ENCODE peak calls at places on chromosomes 6 and 20, in five cellular contexts. I, M, R, T and H are unnamed samples.

GRCh38 chr6:45548657-45549515 is 171.2 kb upstream of the SUPT3H start:
- DNase-seq in R (no peak), M (no peak), I (no peak), T (no peak), H (peak; percentile 46)

GRCh38 chr6:2305951-2306350 is 60.5 kb upstream of the GMDS start:
- DNase-seq in M (no peak), I (no peak), T (no peak), R (no peak), H (no peak)

GRCh38 chr6:3357669-3358068 is 98.9 kb downstream of the PSMG4 start:
- DNase-seq in I (no peak), T (no peak), R (no peak), M (no peak), H (no peak)

GRCh38 chr20:54323227-54323734 is 115.4 kb downstream of the PFDN4 start:
- DNase-seq in I (peak; percentile 9), T (no peak), R (peak; percentile 18), M (no peak), H (no peak)

GRCh38 chr6:51015394-51015793 is 196.7 kb downstream of the TFAP2B start:
- DNase-seq in R (no peak), T (no peak), I (no peak), M (no peak), H (no peak)

GRCh38 chr6:151975795-151976194 is 168.3 kb downstream of the ESR1 start:
- DNase-seq in I (no peak), R (no peak), T (no peak), M (no peak), H (no peak)

GRCh38 chr20:57048027-57048869 is 218.2 kb downstream of the BMP7 start:
- DNase-seq in M (peak; percentile 12), R (peak; percentile 65), T (peak; percentile 63), I (no peak), H (peak; percentile 75)

GRCh38 chr6:136889271-136890193 is 32.6 kb upstream of the SLC35D3 start:
- DNase-seq in M (no peak), I (no peak), T (no peak), R (no peak), H (no peak)

GRCh38 chr6:46690126-46690525 is 2.4 kb downstream of the TDRD6 start:
- DNase-seq in I (no peak), R (no peak), M (no peak), T (no peak), H (no peak)

GRCh38 chr6:10146723-10147451 is 268.0 kb downstream of the TFAP2A start:
- DNase-seq in R (peak; percentile 13), I (peak; percentile 29), T (no peak), M (peak; percentile 9), H (peak; percentile 4)

GRCh38 chr6:64113703-64114102 is 478.1 kb downstream of the PHF3 start:
- DNase-seq in I (no peak), T (no peak), M (no peak), R (no peak), H (no peak)

GRCh38 chr6:167045828-167046580 is 46.8 kb downstream of the CEP43 start:
- DNase-seq in I (no peak), M (no peak), T (no peak), R (no peak), H (no peak)

GRCh38 chr6:144219056-144219685 is 66.0 kb upstream of the UTRN start:
- DNase-seq in M (peak; percentile 64), R (peak; percentile 69), T (no peak), I (peak; percentile 75), H (peak; percentile 63)

GRCh38 chr6:42428326-42429041 is 23.2 kb downstream of the TRERF1 start:
- DNase-seq in M (no peak), I (no peak), R (peak; percentile 84), T (no peak), H (no peak)

GRCh38 chr20:19784511-19785172 is 26.6 kb downstream of the RIN2 start:
- DNase-seq in M (peak; percentile 93), R (peak; percentile 86), I (peak; percentile 95), T (peak; percentile 80), H (peak; percentile 90)

GRCh38 chr20:54306985-54307710 is 99.3 kb downstream of the PFDN4 start:
- DNase-seq in I (no peak), R (no peak), M (no peak), T (no peak), H (no peak)

GRCh38 chr6:134630468-134631180 is 312.7 kb upstream of the SGK1 start:
- DNase-seq in I (no peak), R (no peak), M (no peak), T (no peak), H (no peak)

GRCh38 chr6:19399406-19399805 is 437.8 kb upstream of the ID4 start:
- DNase-seq in T (no peak), I (peak; percentile 64), R (peak; percentile 68), M (peak; percentile 83), H (peak; percentile 71)

GRCh38 chr6:145028144-145028818 is 707.0 kb downstream of the EPM2A start:
- DNase-seq in R (peak; percentile 49), T (no peak), M (peak; percentile 51), I (peak; percentile 65), H (peak; percentile 30)

GRCh38 chr6:140462495-140463311 is 1088.3 kb upstream of the CITED2 start:
- DNase-seq in R (peak; percentile 90), I (peak; percentile 90), T (no peak), M (peak; percentile 54), H (peak; percentile 92)

GRCh38 chr6:138403324-138403800 is 661 bp upstream of the HEBP2 start:
- DNase-seq in T (peak; percentile 77), R (no peak), I (peak; percentile 23), M (no peak), H (peak; percentile 32)

GRCh38 chr6:107970255-107970654 is 12.2 kb upstream of the SEC63 start:
- DNase-seq in T (no peak), I (no peak), R (no peak), M (no peak), H (no peak)

GRCh38 chr6:80094017-80094416 is 12.5 kb upstream of the BCKDHB start:
- DNase-seq in R (peak; percentile 27), I (peak; percentile 39), M (peak; percentile 37), T (no peak), H (peak; percentile 35)

GRCh38 chr6:159969921-159970320 is 1.0 kb downstream of the IGF2R start:
- DNase-seq in I (peak; percentile 84), T (no peak), M (peak; percentile 78), R (peak; percentile 73), H (peak; percentile 89)

GRCh38 chr20:59514554-59514953 is 89.8 kb upstream of the PHACTR3 start:
- DNase-seq in R (no peak), I (no peak), M (no peak), T (no peak), H (no peak)

GRCh38 chr6:89528865-89529264 is 95.9 kb downstream of the ANKRD6 start:
- DNase-seq in T (no peak), I (no peak), M (no peak), R (no peak), H (no peak)

GRCh38 chr20:13723015-13723414 is 61.7 kb downstream of the ESF1 start:
- DNase-seq in R (peak; percentile 37), I (no peak), M (no peak), T (no peak), H (peak; percentile 82)

GRCh38 chr6:5580736-5581568 is 319.6 kb downstream of the FARS2 start:
- DNase-seq in M (no peak), R (no peak), I (no peak), T (no peak), H (no peak)

GRCh38 chr20:54139188-54139587 is 34.6 kb downstream of the CYP24A1 start:
- DNase-seq in R (no peak), T (no peak), I (peak; percentile 37), M (no peak), H (no peak)

GRCh38 chr6:40395698-40396076 is 191.5 kb downstream of the LRFN2 start:
- DNase-seq in M (no peak), I (no peak), R (no peak), T (no peak), H (no peak)

GRCh38 chr20:38049800-38050199 is 16.3 kb downstream of the RPRD1B start:
- DNase-seq in R (peak; percentile 70), I (peak; percentile 84), M (peak; percentile 76), T (no peak), H (no peak)

DNA sequence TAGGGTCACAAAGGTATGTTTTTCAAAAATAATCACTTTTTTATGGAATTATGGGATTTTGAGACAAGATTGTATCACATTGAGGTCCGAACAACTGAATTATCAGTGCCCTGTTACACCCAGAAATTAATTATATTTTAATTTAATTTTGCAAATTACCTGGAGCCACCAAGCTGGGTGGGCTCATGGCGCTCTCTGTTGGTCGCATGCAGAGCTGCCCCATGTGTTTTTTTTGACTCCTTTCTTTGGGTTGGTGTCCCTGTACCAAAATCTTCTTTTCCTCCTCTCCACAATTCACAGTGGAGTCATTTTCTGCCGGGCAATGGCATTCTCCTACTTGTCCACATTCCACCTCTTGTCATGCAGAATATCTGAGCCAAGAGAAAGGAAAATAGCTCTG is 38.9 kb upstream of the FRMD1 start:
- DNase-seq in T (no peak), I (no peak), M (no peak), R (no peak), H (no peak)
- TF ChIP-seq CTCF in T (peak; percentile 33), I (peak; percentile 13), M (peak; percentile 24), R (peak; percentile 33), H (peak; percentile 61)

DNA sequence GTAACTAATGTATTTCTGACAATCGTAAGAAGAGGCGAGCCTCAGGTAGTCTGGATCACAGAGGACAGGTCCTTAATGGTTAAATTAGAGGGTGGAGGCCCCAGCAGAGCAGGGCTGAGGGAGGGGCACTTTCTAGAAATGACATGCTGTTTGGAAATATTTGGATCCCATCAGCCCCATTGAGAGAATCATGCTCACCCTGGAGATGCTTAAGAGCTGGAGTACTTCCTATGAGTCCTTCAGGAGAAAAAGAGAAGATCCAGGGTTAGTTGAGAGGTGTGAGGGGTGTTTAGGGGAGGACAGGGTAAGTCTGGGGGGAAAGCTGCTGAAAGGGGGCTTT is 123.0 kb downstream of the TCP11 start:
- DNase-seq in I (no peak), M (no peak), R (no peak), T (no peak), H (no peak)
- H3K4me3 ChIP-seq in I (no peak overlapping the region), M (no peak overlapping the region), R (no peak overlapping the region), T (peak overlapping the region; percentile 53), H (peak overlapping the region; percentile 34)

DNA sequence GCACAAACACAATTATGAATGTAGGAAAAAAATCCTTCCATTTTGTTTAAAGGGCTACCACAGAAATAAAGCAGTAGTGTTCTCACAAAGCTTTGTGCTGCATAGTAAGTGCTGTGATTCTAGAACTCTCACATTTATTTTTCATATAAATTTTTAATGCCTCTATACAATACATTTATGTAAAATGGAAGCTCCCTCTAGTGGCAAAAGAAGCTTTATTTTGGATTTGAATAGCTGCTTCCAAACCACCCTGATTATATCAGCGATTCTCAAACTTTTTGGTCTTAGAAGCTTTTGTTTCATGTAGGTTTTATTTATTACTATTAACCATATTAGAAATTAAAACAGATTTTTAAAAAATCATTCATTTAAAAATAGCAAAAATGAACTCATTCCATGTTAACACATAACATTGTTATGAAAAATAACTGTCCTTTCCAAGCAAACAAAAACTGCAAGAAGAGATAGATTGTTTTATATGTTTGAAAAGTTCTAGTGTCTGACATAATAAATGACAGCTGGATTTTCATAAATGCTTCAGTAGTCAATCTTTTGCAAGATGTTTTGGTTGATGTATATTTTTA is 38.4 kb downstream of the HS3ST5 start:
- DNase-seq in T (no peak), R (peak; percentile 26), M (peak; percentile 36), I (peak; percentile 49), H (peak; percentile 22)
- TF ChIP-seq CTCF in T (peak; percentile 40), R (peak; percentile 60), M (peak; percentile 44), I (peak; percentile 47), H (peak; percentile 43)

DNA sequence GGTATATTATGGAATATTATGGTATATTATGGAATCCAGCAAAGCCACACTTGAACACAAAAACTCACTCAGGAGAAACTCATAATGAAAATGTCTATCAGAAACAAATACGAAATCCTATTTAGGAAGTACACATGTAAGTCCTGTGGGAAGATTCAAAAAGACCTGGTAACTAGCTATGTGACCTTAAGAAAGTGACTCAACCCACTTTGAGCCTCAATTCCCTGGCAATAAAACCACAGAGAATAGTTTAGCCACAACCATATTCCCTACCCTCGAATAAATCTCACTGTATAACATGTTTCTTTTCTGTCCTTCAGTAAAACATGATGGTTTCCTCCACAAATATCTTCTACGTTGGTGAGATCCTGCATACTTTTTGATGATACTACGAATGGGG is 56.4 kb downstream of the ZMYND8 start:
- DNase-seq in I (peak; percentile 41), T (no peak), M (peak; percentile 82), R (peak; percentile 40), H (peak; percentile 41)
- H3K4me3 ChIP-seq in I (no peak overlapping the region), T (no peak overlapping the region), M (no peak overlapping the region), R (no peak overlapping the region), H (no peak overlapping the region)